ENCODE peak calls at places on chromosomes 16 and 17, in seven cellular contexts. L is progenitor cell of endocrine pancreas; C is heart right ventricle; E is lung; O is fibroblast of the conjunctiva; M is activated naive CD4-positive, alpha-beta T cell treated with Interleukin-2 at 50 U/mL for 16 hours; T is lower lobe of right lung. I is an unnamed sample.

GRCh38 chr16:1152651-1153259 is at the start of gene CACNA1H:
- DNase-seq in C (peak), O (no peak), M (peak), E (no peak), T (no peak), L (peak), I (peak)

GRCh38 chr16:17828012-17828411 is 357.3 kb upstream of the XYLT1 start:
- DNase-seq in T (no peak), C (no peak), O (peak), E (no peak), M (no peak), L (no peak), I (no peak)

GRCh38 chr16:23400387-23400930 is 52.5 kb downstream of the COG7 start:
- DNase-seq in O (no peak), C (no peak), E (no peak), L (no peak), T (no peak), M (no peak), I (no peak)

GRCh38 chr16:9846362-9847099 is 335.7 kb downstream of the GRIN2A start:
- DNase-seq in E (no peak), O (no peak), C (no peak), T (no peak), L (no peak), M (no peak), I (no peak)

GRCh38 chr16:12341966-12342365 is 365.4 kb downstream of the SNX29 start:
- DNase-seq in M (no peak), O (no peak), C (no peak), E (no peak), L (no peak), T (no peak), I (no peak)

GRCh38 chr17:48246623-48247022 is 139.1 kb downstream of the SNX11 start:
- DNase-seq in O (no peak), T (no peak), L (no peak), C (no peak), E (no peak), M (no peak), I (no peak)

GRCh38 chr17:39867084-39867890 is 715 bp upstream of the ZPBP2 start:
- DNase-seq in C (no peak), T (no peak), M (peak), O (no peak), E (no peak), L (no peak), I (peak)

GRCh38 chr16:535446-536405 is 8.2 kb downstream of the CAPN15 start:
- DNase-seq in T (no peak), C (no peak), E (no peak), L (no peak), O (peak), M (no peak), I (peak)

GRCh38 chr16:66265556-66266133 is 100.8 kb upstream of the CDH5 start:
- DNase-seq in M (no peak), E (no peak), L (no peak), C (no peak), O (no peak), T (no peak), I (peak)

GRCh38 chr16:1691276-1691675 is 13.2 kb downstream of the JPT2 start:
- DNase-seq in M (no peak), T (no peak), L (no peak), E (no peak), O (no peak), C (no peak), I (no peak)

GRCh38 chr17:69733171-69734014 is 318.9 kb downstream of the MAP2K6 start:
- DNase-seq in E (no peak), O (peak), T (no peak), L (no peak), M (no peak), C (peak), I (no peak)

GRCh38 chr17:8225813-8226535 is 15.6 kb upstream of the AURKB start:
- DNase-seq in E (peak), T (peak), L (no peak), C (peak), O (peak), M (peak), I (peak)

GRCh38 chr16:4303973-4304372 is 11.9 kb upstream of the GLIS2 start:
- DNase-seq in L (no peak), C (no peak), E (no peak), T (no peak), M (no peak), O (no peak), I (no peak)

GRCh38 chr16:79805621-79806020 is 205.1 kb upstream of the MAF start:
- DNase-seq in L (no peak), M (no peak), O (no peak), C (no peak), E (no peak), T (no peak), I (no peak)

GRCh38 chr17:82298538-82299421 is 18.6 kb downstream of the CD7 start:
- DNase-seq in E (no peak), C (no peak), O (no peak), T (no peak), L (no peak), M (no peak), I (no peak)

GRCh38 chr16:58020628-58021521 is 4.7 kb upstream of the MMP15 start:
- DNase-seq in M (peak), O (no peak), L (peak), E (peak), C (peak), T (peak), I (peak)

GRCh38 chr16:51540259-51540658 is 389.2 kb upstream of the SALL1 start:
- DNase-seq in C (no peak), L (no peak), E (no peak), M (no peak), O (no peak), T (no peak), I (no peak)

GRCh38 chr16:28261916-28262315 is 30.4 kb upstream of the SBK1 start:
- DNase-seq in C (peak), O (no peak), E (no peak), T (no peak), M (no peak), L (no peak), I (no peak)

GRCh38 chr16:30535777-30536190 is 1.1 kb upstream of the ZNF747 start:
- DNase-seq in M (peak), L (no peak), C (peak), T (peak), E (peak), O (peak), I (peak)

GRCh38 chr17:44608732-44609435 is 47.4 kb upstream of the MEIOC start:
- DNase-seq in L (no peak), T (no peak), O (no peak), C (no peak), E (no peak), M (no peak), I (no peak)

GRCh38 chr17:16911141-16911937 is 60.6 kb downstream of the TNFRSF13B start:
- DNase-seq in C (peak), O (no peak), M (no peak), E (no peak), L (no peak), T (peak), I (peak)

GRCh38 chr16:75317101-75317522 is 65.7 kb upstream of the BCAR1 start:
- DNase-seq in E (no peak), C (peak), M (no peak), L (no peak), O (no peak), T (no peak), I (no peak)

GRCh38 chr17:63364387-63364786 is 81.7 kb downstream of the CYB561 start:
- DNase-seq in M (no peak), L (no peak), E (no peak), T (no peak), C (no peak), O (peak), I (no peak)

GRCh38 chr16:85258616-85259015 is 146.3 kb upstream of the CIBAR2 start:
- DNase-seq in T (no peak), O (no peak), E (no peak), L (no peak), M (no peak), C (no peak), I (no peak)

GRCh38 chr16:66662445-66663194 is 33.9 kb downstream of the CMTM4 start:
- DNase-seq in E (no peak), C (no peak), O (no peak), L (no peak), T (no peak), M (no peak), I (no peak)

GRCh38 chr17:21241564-21241963 is 11.6 kb downstream of the NATD1 start:
- DNase-seq in C (no peak), M (no peak), O (no peak), T (no peak), L (no peak), E (no peak), I (no peak)

GRCh38 chr16:48542020-48542473 is 67.9 kb downstream of the N4BP1 start:
- DNase-seq in T (peak), L (no peak), O (peak), M (peak), C (peak), E (peak), I (no peak)

GRCh38 chr17:4310349-4311060 is 46.7 kb upstream of the ANKFY1 start:
- DNase-seq in O (no peak), C (peak), E (no peak), L (no peak), T (no peak), M (no peak), I (no peak)

GRCh38 chr17:62627219-62627903 is at the start of gene MRC2:
- DNase-seq in M (peak), L (peak), E (peak), C (peak), T (peak), O (peak), I (peak)

GRCh38 chr17:63956296-63956920 is 16.3 kb downstream of the SCN4A start:
- DNase-seq in T (no peak), E (no peak), M (no peak), O (peak), L (no peak), C (no peak), I (no peak)

I was measured in activated CD4-positive, alpha-beta memory T cell treated with anti-CD3 and anti-CD28 coated beads, Interleukin-2, amount 10 ng/mL, durations not matched to agents 7 days and 5 days.